ENCODE peak calls at places on chromosomes 2 and 18, in four cellular contexts. V is AG04450, Z is adrenal gland, M is NT2/D1. U is an unnamed sample.

GRCh38 chr18:394997-395383 is 105.5 kb downstream of the COLEC12 start:
- DNase-seq in V (peak), Z (no peak), M (no peak), U (peak)

GRCh38 chr18:48136051-48136543 is 205.6 kb upstream of the SMAD2 start:
- DNase-seq in V (no peak), Z (no peak), M (no peak), U (peak)

GRCh38 chr2:214451516-214451915 is 40.7 kb downstream of the VWC2L start:
- DNase-seq in V (no peak), Z (no peak), M (no peak), U (no peak)

GRCh38 chr2:1979569-1979968 is 235.3 kb upstream of the PXDN start:
- DNase-seq in V (no peak), Z (no peak), M (no peak), U (no peak)

GRCh38 chr2:42516418-42516817 is 22.6 kb upstream of the KCNG3 start:
- DNase-seq in V (no peak), Z (no peak), M (no peak), U (no peak)

GRCh38 chr2:196137271-196137670 is 34.1 kb downstream of the STK17B start:
- DNase-seq in V (no peak), Z (no peak), M (no peak), U (no peak)

GRCh38 chr2:186325827-186326535 is 160.1 kb upstream of the ZC3H15 start:
- DNase-seq in V (no peak), Z (no peak), M (no peak), U (no peak)

GRCh38 chr2:174794851-174795374 is 30.6 kb upstream of the CHRNA1 start:
- DNase-seq in V (no peak), Z (no peak), M (no peak), U (no peak)

GRCh38 chr2:11876889-11877288 is 130.5 kb downstream of the LPIN1 start:
- DNase-seq in V (no peak), Z (no peak), M (no peak), U (no peak)

GRCh38 chr2:65263257-65263656 is 35.6 kb downstream of the ACTR2 start:
- DNase-seq in V (no peak), Z (no peak), M (no peak), U (no peak)

GRCh38 chr2:113886479-113887383 is 3.2 kb upstream of the ACTR3 start:
- DNase-seq in V (peak), Z (no peak), M (no peak), U (no peak)

GRCh38 chr2:241049739-241050623 is 51.6 kb downstream of the SNED1 start:
- DNase-seq in V (no peak), Z (no peak), M (no peak), U (no peak)

GRCh38 chr18:71529708-71530303 is 1014.3 kb downstream of the CBLN2 start:
- DNase-seq in V (peak), Z (no peak), M (no peak), U (peak)

GRCh38 chr2:7037340-7038333 is 120.4 kb downstream of the RNF144A start:
- DNase-seq in V (peak), Z (peak), M (peak), U (peak)

GRCh38 chr2:234164499-234165409 is 114.3 kb downstream of the SPP2 start:
- DNase-seq in V (no peak), Z (no peak), M (no peak), U (no peak)

GRCh38 chr2:128372621-128373341 is 54.1 kb upstream of the HS6ST1 start:
- DNase-seq in V (no peak), Z (no peak), M (no peak), U (no peak)

GRCh38 chr2:118967124-118967880 is 25.3 kb downstream of the MARCO start:
- DNase-seq in V (no peak), Z (no peak), M (no peak), U (no peak)

GRCh38 chr18:57004366-57005121 is 142.3 kb upstream of the BOD1L2 start:
- DNase-seq in V (peak), Z (no peak), M (no peak), U (peak)